ENCODE peak calls at places on chromosomes 4 and X, in five cellular contexts. W, X, P, Z and R are unnamed samples. For H3K36me3, the result is how much of the 10 kb centered on the place peaks cover.

GRCh38 chr4:112765317-112765989 is 128.5 kb downstream of the LARP7 start:
- DNase-seq in W (peak), X (peak), P (peak), Z (peak), R (peak)

GRCh38 chr4:118836763-118837507 is 1.0 kb upstream of the SEC24D start:
- DNase-seq in W (no peak), X (no peak), P (no peak), Z (no peak), R (no peak)

GRCh38 chr4:76301775-76302162 is 4.8 kb upstream of the STBD1 start:
- DNase-seq in W (no peak), X (no peak), P (peak), Z (no peak), R (no peak)

GRCh38 chrX:20437678-20438077 is 171.0 kb upstream of the RPS6KA3 start:
- DNase-seq in W (no peak), X (no peak), P (no peak), Z (no peak), R (no peak)

GRCh38 chrX:113522814-113523213 is 682.2 kb upstream of the AMOT start:
- DNase-seq in W (no peak), X (no peak), P (no peak), Z (no peak), R (no peak)

GRCh38 chrX:106481341-106481740 is 130.4 kb upstream of the RADX start:
- DNase-seq in W (peak), X (peak), P (peak), Z (no peak), R (peak)

GRCh38 chr4:148793221-148793620 is 351.0 kb upstream of the NR3C2 start:
- DNase-seq in W (peak), X (no peak), P (no peak), Z (no peak), R (no peak)

GRCh38 chr4:38109896-38110295 is 149.7 kb downstream of the PTTG2 start:
- DNase-seq in W (no peak), X (no peak), P (peak), Z (no peak), R (peak)

GRCh38 chr4:22363071-22363470 is 152.8 kb downstream of the ADGRA3 start:
- DNase-seq in W (peak), X (no peak), P (no peak), Z (no peak), R (no peak)

GRCh38 chr4:139603576-139604387 is 47.8 kb upstream of the SETD7 start:
- DNase-seq in W (peak), X (peak), P (peak), Z (no peak), R (peak)

GRCh38 chrX:46554942-46555341 is 9.7 kb upstream of the ZNF674 start:
- DNase-seq in W (peak), X (no peak), P (peak), Z (no peak), R (no peak)

GRCh38 chr4:85029453-85029852 is 63.0 kb upstream of the WDFY3 start:
- DNase-seq in W (no peak), X (no peak), P (no peak), Z (no peak), R (no peak)

GRCh38 chr4:7018281-7018680 is 24.9 kb upstream of the TADA2B start:
- DNase-seq in W (no peak), X (no peak), P (no peak), Z (no peak), R (no peak)

GRCh38 chr4:26321326-26322276 is 787 bp downstream of the RBPJ start:
- DNase-seq in W (peak), X (peak), P (peak), Z (no peak), R (no peak)

GRCh38 chr4:125316391-125316780 is 1.6 kb downstream of the FAT4 start:
- DNase-seq in W (no peak), X (no peak), P (no peak), Z (no peak), R (peak)

GRCh38 chr4:130147618-130148017 is 1051.7 kb downstream of the C4orf33 start:
- DNase-seq in W (no peak), X (peak), P (no peak), Z (no peak), R (peak)

GRCh38 chr4:159047478-159048165 is 55.3 kb upstream of the RAPGEF2 start:
- DNase-seq in W (peak), X (peak), P (peak), Z (no peak), R (no peak)

GRCh38 chr4:121030711-121031110 is 41.6 kb downstream of the NDNF start:
- DNase-seq in W (no peak), X (no peak), P (no peak), Z (no peak), R (no peak)

GRCh38 chr4:38030023-38030422 is 69.8 kb downstream of the PTTG2 start:
- DNase-seq in W (peak), X (no peak), P (no peak), Z (no peak), R (no peak)

GRCh38 chrX:139112432-139112831 is 400.9 kb upstream of the FGF13 start:
- DNase-seq in W (no peak), X (no peak), P (no peak), Z (no peak), R (no peak)

GRCh38 chr4:112099701-112100289 is 45.5 kb upstream of the FAM241A start:
- DNase-seq in W (peak), X (peak), P (peak), Z (no peak), R (peak)

GRCh38 chr4:58543465-58543864 is 1433.3 kb upstream of the IGFBP7 start:
- DNase-seq in W (no peak), X (no peak), P (no peak), Z (no peak), R (no peak)

DNA sequence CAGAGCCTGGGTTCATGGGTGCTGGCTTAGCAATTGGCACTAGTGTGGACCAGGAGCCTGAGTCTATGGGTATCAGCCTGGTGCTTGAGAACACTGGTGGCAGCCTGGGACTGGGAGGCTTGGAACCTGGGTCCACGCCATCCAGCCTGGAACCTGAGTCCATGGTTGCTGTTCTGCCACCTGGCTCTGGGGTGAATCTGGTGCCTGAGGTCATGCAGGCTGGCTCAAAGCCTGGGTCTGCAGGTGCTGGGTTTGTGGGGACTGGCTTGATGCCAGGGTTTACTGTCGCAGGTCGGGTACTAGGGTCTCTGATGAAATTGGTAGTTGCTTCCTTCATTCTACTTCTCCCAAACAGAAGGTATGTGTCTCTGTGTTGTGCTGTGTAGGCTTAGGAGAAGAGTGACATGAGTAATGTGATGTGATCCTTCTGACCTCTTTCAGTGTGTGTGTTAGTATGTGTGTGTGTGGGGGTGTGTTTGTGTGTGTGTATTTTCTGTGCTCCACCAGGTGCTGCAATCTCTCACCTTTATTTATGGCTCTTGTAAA is 517.0 kb upstream of the EPHA5 start:
- DNase-seq in W (no peak), X (no peak), P (no peak), Z (no peak), R (no peak)
- H2BK15ac ChIP-seq in W (no peak), X (no peak), P (no peak), Z (no peak), R (no peak)

GRCh38 chrX:48790477-48790876 is 4.1 kb downstream of the GATA1 start:
- DNase-seq in W (no peak), X (no peak), P (no peak), Z (no peak), R (no peak)

GRCh38 chrX:48792219-48792618 is 5.8 kb downstream of the GATA1 start:
- DNase-seq in W (no peak), X (no peak), P (no peak), Z (no peak), R (no peak)

GRCh38 chrX:48789366-48790220 is 3.2 kb downstream of the GATA1 start:
- DNase-seq in W (no peak), X (no peak), P (no peak), Z (no peak), R (no peak)

GRCh38 chrX:48793935-48794334 is 7.5 kb downstream of the GATA1 start:
- DNase-seq in W (no peak), X (no peak), P (no peak), Z (no peak), R (no peak)

DNA sequence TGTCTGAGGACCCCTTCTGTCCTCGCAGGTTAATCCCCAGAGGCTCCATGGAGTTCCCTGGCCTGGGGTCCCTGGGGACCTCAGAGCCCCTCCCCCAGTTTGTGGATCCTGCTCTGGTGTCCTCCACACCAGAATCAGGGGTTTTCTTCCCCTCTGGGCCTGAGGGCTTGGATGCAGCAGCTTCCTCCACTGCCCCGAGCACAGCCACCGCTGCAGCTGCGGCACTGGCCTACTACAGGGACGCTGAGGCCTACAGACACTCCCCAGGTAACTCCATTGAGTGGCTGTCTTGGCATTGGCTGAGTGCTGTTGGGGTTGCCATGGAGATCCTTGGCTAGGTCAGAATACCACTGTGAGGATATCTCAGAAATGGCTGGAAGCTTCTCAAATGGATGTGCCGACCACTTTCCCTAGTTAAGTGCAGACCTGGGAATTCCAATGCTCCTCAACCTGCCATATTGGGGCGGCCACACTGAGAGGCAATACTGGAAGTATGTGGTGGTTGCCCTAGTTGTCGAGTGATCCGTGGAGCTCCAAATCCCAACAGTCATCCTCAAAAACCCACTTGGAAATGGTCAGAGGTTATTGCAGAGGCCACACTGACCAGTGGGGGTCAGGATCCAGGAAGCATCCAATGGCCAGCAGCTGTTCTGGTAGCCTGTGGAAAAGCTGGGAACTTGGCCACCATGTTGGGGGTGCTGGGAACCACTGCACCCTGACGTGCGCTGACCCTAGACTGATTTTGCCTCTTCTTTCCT is 4.9 kb downstream of the GATA1 start:
- DNase-seq in W (no peak), X (peak), P (no peak), Z (no peak), R (no peak)
- H3K36me3 ChIP-seq in W (under half), X (under half), P (under half), Z (under half), R (under half)

GRCh38 chrX:108307408-108308085 is 130.7 kb downstream of the COL4A6 start:
- DNase-seq in W (peak), X (no peak), P (no peak), Z (no peak), R (no peak)

GRCh38 chrX:108312938-108313337 is 125.3 kb downstream of the COL4A6 start:
- DNase-seq in W (peak), X (peak), P (peak), Z (no peak), R (no peak)

GRCh38 chrX:108312011-108312410 is 126.2 kb downstream of the COL4A6 start:
- DNase-seq in W (peak), X (no peak), P (no peak), Z (no peak), R (no peak)

GRCh38 chrX:108309144-108309543 is 129.1 kb downstream of the COL4A6 start:
- DNase-seq in W (peak), X (peak), P (peak), Z (no peak), R (no peak)

GRCh38 chrX:108310511-108310910 is 127.7 kb downstream of the COL4A6 start:
- DNase-seq in W (peak), X (no peak), P (peak), Z (no peak), R (no peak)
- H2AK5ac ChIP-seq in W (no peak), X (no peak), P (no peak), Z (no peak), R (no peak)

GRCh38 chrX:13420545-13421183 is 100.8 kb upstream of the ATXN3L start:
- DNase-seq in W (no peak), X (no peak), P (no peak), Z (no peak), R (no peak)
- H2BK15ac ChIP-seq in W (peak), X (peak), P (no peak), Z (no peak), R (no peak)

GRCh38 chr4:39865280-39865679 is 112.4 kb downstream of the PDS5A start:
- DNase-seq in W (no peak), X (no peak), P (no peak), Z (no peak), R (no peak)
- H3K36me3 ChIP-seq in W (under half), X (under half), P (half or more), Z (under half), R (half or more)

DNA sequence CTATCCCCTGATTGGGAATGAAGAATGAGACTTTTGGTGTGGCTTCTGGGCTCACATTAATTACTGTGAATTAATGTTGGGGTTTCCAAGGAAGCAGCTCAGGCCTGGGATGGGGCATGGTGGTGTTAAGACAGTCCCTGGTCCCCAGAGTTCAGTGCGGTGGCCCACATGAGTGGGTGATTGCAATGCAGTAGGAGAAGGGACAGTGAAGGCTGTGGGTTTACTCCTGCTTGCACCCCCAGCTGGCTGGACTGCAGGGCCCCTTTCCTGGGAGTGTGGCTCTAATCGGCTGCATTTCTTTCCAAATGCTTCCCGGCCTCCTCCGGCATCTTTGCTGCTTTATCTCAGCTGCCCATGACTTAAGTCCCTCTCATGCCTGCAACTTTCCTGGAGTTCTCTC is 28.2 kb upstream of the GPR78 start:
- DNase-seq in W (no peak), X (no peak), P (no peak), Z (no peak), R (no peak)
- H2AK5ac ChIP-seq in W (no peak), X (no peak), P (no peak), Z (no peak), R (no peak)

GRCh38 chrX:149272690-149273463 is 232.2 kb downstream of the IDS start:
- DNase-seq in W (no peak), X (no peak), P (no peak), Z (no peak), R (no peak)

GRCh38 chrX:149274516-149275105 is 230.5 kb downstream of the IDS start:
- DNase-seq in W (no peak), X (no peak), P (peak), Z (no peak), R (no peak)

GRCh38 chrX:149280011-149280410 is 225.1 kb downstream of the IDS start:
- DNase-seq in W (no peak), X (no peak), P (no peak), Z (no peak), R (no peak)

DNA sequence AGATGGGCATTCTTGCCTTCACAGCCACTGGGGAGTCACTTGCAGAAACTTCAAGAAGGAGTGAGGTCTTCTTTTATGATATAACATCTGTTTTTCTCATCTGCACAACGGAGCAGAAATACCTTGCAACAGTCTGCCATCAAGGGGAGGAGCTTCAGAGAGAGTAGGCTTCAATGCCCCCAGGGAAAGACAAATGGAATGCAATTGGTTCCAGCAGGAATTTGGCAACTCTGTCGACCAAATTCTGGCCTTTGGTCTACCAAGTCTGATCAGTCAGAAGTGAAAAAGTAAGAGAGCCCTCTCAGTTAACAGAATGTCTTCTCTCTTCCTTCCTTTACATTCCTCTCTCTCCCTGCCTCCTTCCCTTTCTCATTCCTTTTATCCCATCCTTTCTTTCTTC is 229.3 kb downstream of the IDS start:
- DNase-seq in W (no peak), X (peak), P (no peak), Z (no peak), R (no peak)
- H2BK15ac ChIP-seq in W (no peak), X (no peak), P (no peak), Z (no peak), R (no peak)